ENCODE peak calls at places on chromosomes 6 and 20, in four cellular contexts. D, H, Z and I are unnamed samples.

GRCh38 chr20:23257106-23257761 is 93.4 kb upstream of the NXT1 start:
- DNase-seq in Z (no peak), D (no peak), H (peak; percentile 6), I (no peak)

GRCh38 chr6:34497411-34497810 is 31.5 kb downstream of the PACSIN1 start:
- DNase-seq in D (no peak), Z (no peak), H (no peak), I (no peak)

GRCh38 chr6:24779416-24779815 is 4.7 kb downstream of the GMNN start:
- DNase-seq in Z (no peak), H (no peak), D (no peak), I (no peak)

GRCh38 chr6:17902953-17903352 is 84.5 kb downstream of the KIF13A start:
- DNase-seq in H (no peak), D (no peak), Z (no peak), I (no peak)

GRCh38 chr6:48986803-48987202 is 476.2 kb downstream of the MMUT start:
- DNase-seq in H (no peak), Z (no peak), D (no peak), I (no peak)

GRCh38 chr6:43811101-43812099 is 41.4 kb downstream of the VEGFA start:
- DNase-seq in D (no peak), Z (no peak), H (no peak), I (no peak)

GRCh38 chr6:155880905-155881304 is 425.3 kb upstream of the NOX3 start:
- DNase-seq in D (no peak), Z (peak; percentile 22), H (no peak), I (no peak)

GRCh38 chr20:4898282-4898681 is 103.0 kb downstream of the SLC23A2 start:
- DNase-seq in D (no peak), Z (peak; percentile 39), H (peak; percentile 98), I (no peak)

GRCh38 chr6:142845143-142845571 is 99.8 kb downstream of the HIVEP2 start:
- DNase-seq in Z (no peak), H (peak; percentile 42), D (no peak), I (no peak)

GRCh38 chr6:30206799-30207618 is 6.2 kb downstream of the TRIM26 start:
- DNase-seq in H (peak; percentile 45), D (no peak), Z (no peak), I (no peak)

GRCh38 chr6:154550778-154551177 is 40.3 kb upstream of the CNKSR3 start:
- DNase-seq in D (no peak), Z (no peak), H (no peak), I (no peak)

GRCh38 chr6:169557887-169558286 is 143.9 kb downstream of the WDR27 start:
- DNase-seq in H (no peak), D (no peak), Z (no peak), I (no peak)

GRCh38 chr6:140806431-140806830 is 1326.3 kb upstream of the GJE1 start:
- DNase-seq in D (no peak), H (no peak), Z (no peak), I (no peak)

GRCh38 chr6:105384004-105384403 is 18.9 kb downstream of the PREP start:
- DNase-seq in Z (no peak), D (no peak), H (peak; percentile 76), I (no peak)

GRCh38 chr20:18428490-18429173 is 38.2 kb downstream of the DZANK1 start:
- DNase-seq in H (no peak), Z (no peak), D (no peak), I (no peak)

GRCh38 chr6:168342626-168343025 is 23.0 kb upstream of the DACT2 start:
- DNase-seq in D (peak; percentile 54), H (no peak), Z (no peak), I (no peak)

GRCh38 chr6:105874835-105875626 is 211.1 kb upstream of the PRDM1 start:
- DNase-seq in D (no peak), H (no peak), Z (no peak), I (no peak)

GRCh38 chr6:125597411-125598253 is 151.8 kb upstream of the HEY2 start:
- DNase-seq in H (no peak), Z (no peak), D (no peak), I (no peak)

GRCh38 chr6:49913656-49914055 is 47.3 kb upstream of the CRISP1 start:
- DNase-seq in Z (no peak), D (no peak), H (no peak), I (no peak)

GRCh38 chr6:133568970-133569889 is 319.7 kb upstream of the TCF21 start:
- DNase-seq in D (peak; percentile 44), Z (no peak), H (peak; percentile 92), I (no peak)

GRCh38 chr6:87501809-87502572 is 29.2 kb downstream of the SLC35A1 start:
- DNase-seq in H (no peak), Z (no peak), D (no peak), I (no peak)

GRCh38 chr6:134235937-134236751 is 81.8 kb downstream of the SGK1 start:
- DNase-seq in Z (no peak), H (peak; percentile 60), D (no peak), I (no peak)

GRCh38 chr6:56148488-56149190 is 98.7 kb downstream of the COL21A1 start:
- DNase-seq in D (no peak), H (no peak), Z (no peak), I (no peak)

GRCh38 chr20:18628330-18628941 is 40.6 kb downstream of the DTD1 start:
- DNase-seq in Z (no peak), D (peak; percentile 46), H (peak; percentile 8), I (peak; percentile 61)

GRCh38 chr20:32356935-32357868 is 929 bp upstream of the ASXL1 start:
- DNase-seq in D (no peak), H (no peak), Z (no peak), I (peak; percentile 39)

GRCh38 chr6:32177182-32177787 is 920 bp upstream of the RNF5 start:
- DNase-seq in D (no peak), Z (no peak), H (no peak), I (no peak)

GRCh38 chr6:84027340-84028183 is 6.0 kb upstream of the MRAP2 start:
- DNase-seq in Z (no peak), D (peak; percentile 42), H (peak; percentile 80), I (no peak)

GRCh38 chr6:13668291-13668928 is 43.2 kb downstream of the RANBP9 start:
- DNase-seq in Z (no peak), D (no peak), H (peak; percentile 4), I (no peak)

GRCh38 chr6:25579902-25580495 is 72.0 kb upstream of the SCGN start:
- DNase-seq in H (no peak), D (no peak), Z (no peak), I (no peak)

GRCh38 chr6:78770766-78771165 is 96.6 kb upstream of the IRAK1BP1 start:
- DNase-seq in D (no peak), Z (no peak), H (no peak), I (no peak)

GRCh38 chr6:160992323-160993314 is 1.1 kb downstream of the MAP3K4 start:
- DNase-seq in D (no peak), H (peak; percentile 65), Z (no peak), I (peak; percentile 48)

GRCh38 chr6:22838346-22838745 is 269.0 kb downstream of the HDGFL1 start:
- DNase-seq in H (no peak), Z (no peak), D (no peak), I (no peak)

GRCh38 chr6:79546186-79546585 is 9.0 kb upstream of the LCA5 start:
- DNase-seq in D (no peak), H (peak; percentile 19), Z (no peak), I (no peak)

GRCh38 chr6:47206626-47207025 is 103.1 kb downstream of the TNFRSF21 start:
- DNase-seq in H (no peak), Z (no peak), D (no peak), I (no peak)

GRCh38 chr20:51500936-51501335 is 41.6 kb downstream of the NFATC2 start:
- DNase-seq in D (no peak), Z (no peak), H (peak; percentile 17), I (no peak)

GRCh38 chr20:57483287-57484050 is 41.5 kb downstream of the CTCFL start:
- DNase-seq in Z (no peak), H (no peak), D (no peak), I (no peak)

GRCh38 chr20:57480444-57481152 is 44.3 kb downstream of the CTCFL start:
- DNase-seq in D (no peak), H (no peak), Z (no peak), I (no peak)

GRCh38 chr20:57482796-57483195 is 42.1 kb downstream of the CTCFL start:
- DNase-seq in D (no peak), Z (no peak), H (no peak), I (no peak)

GRCh38 chr20:57481281-57481711 is 43.6 kb downstream of the CTCFL start:
- DNase-seq in D (no peak), H (no peak), Z (no peak), I (no peak)

GRCh38 chr20:57482148-57482547 is 42.8 kb downstream of the CTCFL start:
- DNase-seq in Z (no peak), H (no peak), D (no peak), I (no peak)
- TF ChIP-seq CTCF in Z (no peak), H (no peak), D (no peak), I (no peak)

GRCh38 chr20:22180244-22180643 is 404.1 kb downstream of the FOXA2 start:
- DNase-seq in D (no peak), H (no peak), Z (no peak), I (no peak)
- TF ChIP-seq CTCF in D (peak; percentile 31), H (peak; percentile 35), Z (no peak), I (no peak)

GRCh38 chr6:128337619-128338018 is 182.8 kb downstream of the PTPRK start:
- DNase-seq in D (no peak), Z (no peak), H (peak; percentile 26), I (no peak)

GRCh38 chr6:128327890-128328289 is 192.5 kb downstream of the PTPRK start:
- DNase-seq in H (no peak), D (no peak), Z (no peak), I (no peak)

GRCh38 chr6:128335963-128336362 is 184.4 kb downstream of the PTPRK start:
- DNase-seq in D (no peak), Z (no peak), H (no peak), I (no peak)

GRCh38 chr6:128336436-128337095 is 183.8 kb downstream of the PTPRK start:
- DNase-seq in Z (no peak), D (no peak), H (no peak), I (no peak)

DNA sequence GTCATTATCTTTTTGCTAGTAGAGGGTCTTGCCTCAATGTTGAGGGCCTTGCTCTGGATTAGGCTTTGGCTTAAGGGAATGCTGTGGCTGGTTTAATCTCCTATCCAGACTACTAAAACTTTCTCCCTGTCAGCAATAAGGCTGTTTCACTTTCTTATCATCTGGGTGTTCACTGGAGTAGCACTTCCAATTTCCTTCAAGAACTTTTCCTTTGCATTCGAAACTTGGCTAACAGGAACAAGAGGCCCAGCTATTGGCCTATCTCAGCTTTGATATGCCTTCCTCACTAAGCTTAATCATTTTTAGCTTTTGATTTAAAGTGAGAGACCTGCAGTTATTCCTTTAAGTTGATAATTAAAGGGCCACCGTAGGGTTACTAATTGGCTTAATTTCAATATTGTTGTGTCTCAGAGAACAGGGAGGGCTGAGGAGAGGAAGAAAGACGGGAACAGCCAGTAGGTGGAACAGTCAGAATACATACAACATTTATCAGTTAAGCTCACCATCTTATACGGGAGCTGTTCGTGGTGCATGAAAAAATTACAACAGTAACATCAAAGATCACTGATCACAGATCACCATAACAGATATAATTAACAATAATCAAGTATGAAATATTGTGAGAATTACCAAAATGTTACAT is 186.7 kb downstream of the PTPRK start:
- DNase-seq in H (no peak), D (no peak), Z (no peak), I (no peak)
- TF ChIP-seq CTCF in H (no peak), D (no peak), Z (no peak), I (no peak)

DNA sequence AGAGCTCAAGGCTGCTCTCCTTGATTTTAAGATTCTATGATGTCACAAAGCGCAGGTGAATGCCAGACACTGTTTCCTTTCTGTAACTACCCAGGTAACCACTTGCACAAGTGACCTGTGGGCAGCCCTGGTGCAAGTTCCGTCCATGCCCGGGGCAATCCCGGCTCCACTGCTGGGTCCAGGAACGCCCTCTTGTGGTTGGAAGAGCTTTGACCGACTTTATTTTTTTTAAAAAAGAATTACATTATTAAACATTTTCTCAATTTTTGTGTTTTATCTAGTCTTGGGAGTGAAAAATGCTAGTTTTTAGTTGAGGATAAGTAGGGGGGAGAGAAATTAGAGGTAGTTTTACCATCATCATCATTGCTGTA is 695.2 kb downstream of the QKI start:
- DNase-seq in H (no peak), D (no peak), Z (no peak), I (no peak)
- TF ChIP-seq CTCF in H (no peak), D (peak; percentile 44), Z (no peak), I (no peak)